ENCODE peak calls at places on chromosome 16, in four cellular contexts. Q is HepG2, S is K562, A is GM12878. E is an unnamed sample.

GRCh38 chr16:22217890-22218730 is 12.0 kb downstream of the EEF2K start:
- DNase-seq in S (peak; percentile 73), A (peak; percentile 83), Q (no peak), E (no peak)

GRCh38 chr16:88613-89012 is 10.6 kb downstream of the MPG start:
- DNase-seq in S (no peak), A (no peak), Q (no peak), E (no peak)

GRCh38 chr16:84820305-84820684 is 510 bp downstream of the CRISPLD2 start:
- DNase-seq in Q (no peak), A (no peak), S (no peak), E (no peak)

GRCh38 chr16:57304169-57305061 is 19.9 kb upstream of the PLLP start:
- DNase-seq in Q (peak; percentile 99), A (peak; percentile 40), S (no peak), E (no peak)

GRCh38 chr16:50925758-50926357 is 184.0 kb downstream of the CYLD start:
- DNase-seq in A (no peak), Q (no peak), S (no peak), E (no peak)

GRCh38 chr16:719815-720506 is 985 bp upstream of the ANTKMT start:
- DNase-seq in Q (peak; percentile 66), A (no peak), S (peak; percentile 66), E (no peak)

GRCh38 chr16:17432902-17433576 is 37.7 kb downstream of the XYLT1 start:
- DNase-seq in A (no peak), S (no peak), Q (no peak), E (no peak)

GRCh38 chr16:89315791-89316581 is 98.5 kb downstream of the ZNF778 start:
- DNase-seq in S (peak; percentile 33), A (peak; percentile 44), Q (peak; percentile 29), E (no peak)

GRCh38 chr16:74297296-74297665 is 667 bp downstream of the PSMD7 start:
- DNase-seq in A (no peak), S (peak; percentile 63), Q (peak; percentile 24), E (no peak)

GRCh38 chr16:11550651-11551498 is 35.8 kb downstream of the LITAF start:
- DNase-seq in A (no peak), Q (no peak), S (no peak), E (no peak)

GRCh38 chr16:28981517-28981916 is 3.3 kb upstream of the LAT start:
- DNase-seq in S (peak; percentile 71), Q (peak; percentile 38), A (no peak), E (peak; percentile 80)
- TF ChIP-seq ETV6 in S (no peak), Q (no peak), A (no peak), E (no peak)

DNA sequence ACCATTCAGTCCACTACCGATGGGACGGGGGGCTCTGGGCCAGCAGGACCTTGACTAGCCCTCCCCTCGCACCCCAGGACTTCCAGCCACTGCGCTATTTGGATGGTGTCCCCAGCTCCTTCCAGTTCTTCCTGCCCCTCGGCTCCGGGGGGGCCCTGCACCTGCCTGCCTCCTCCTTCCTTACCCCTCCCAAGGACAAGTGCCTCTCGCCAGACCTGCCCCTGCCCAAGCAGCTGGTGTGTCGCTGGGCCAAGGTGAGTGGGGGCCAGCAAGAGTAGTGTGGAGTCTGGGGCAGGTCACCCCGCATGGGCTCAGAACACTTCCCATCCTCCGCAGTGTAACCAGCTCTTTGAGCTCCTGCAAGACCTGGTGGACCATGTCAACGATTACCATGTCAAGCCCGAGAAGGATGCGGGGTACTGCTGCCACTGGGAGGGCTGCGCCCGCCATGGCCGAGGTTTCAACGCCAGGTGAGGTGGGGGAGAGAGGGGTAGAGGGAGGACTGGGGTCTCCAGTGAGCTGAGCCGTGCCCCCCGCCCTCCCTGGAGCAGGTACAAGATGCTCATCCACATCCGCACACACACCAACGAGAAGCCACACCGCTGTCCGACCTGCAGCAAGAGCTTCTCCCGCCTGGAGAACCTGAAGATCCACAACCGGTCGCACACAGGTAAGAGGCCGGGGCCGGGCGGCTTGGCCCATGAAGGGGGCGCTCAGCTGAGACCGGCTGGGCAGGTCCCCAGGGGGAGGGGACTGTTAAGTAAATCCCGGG is 16.2 kb downstream of the PAM16 start:
- DNase-seq in A (no peak), S (no peak), Q (no peak), E (no peak)
- TF ChIP-seq ETV6 in A (no peak), S (no peak), Q (no peak), E (no peak)

DNA sequence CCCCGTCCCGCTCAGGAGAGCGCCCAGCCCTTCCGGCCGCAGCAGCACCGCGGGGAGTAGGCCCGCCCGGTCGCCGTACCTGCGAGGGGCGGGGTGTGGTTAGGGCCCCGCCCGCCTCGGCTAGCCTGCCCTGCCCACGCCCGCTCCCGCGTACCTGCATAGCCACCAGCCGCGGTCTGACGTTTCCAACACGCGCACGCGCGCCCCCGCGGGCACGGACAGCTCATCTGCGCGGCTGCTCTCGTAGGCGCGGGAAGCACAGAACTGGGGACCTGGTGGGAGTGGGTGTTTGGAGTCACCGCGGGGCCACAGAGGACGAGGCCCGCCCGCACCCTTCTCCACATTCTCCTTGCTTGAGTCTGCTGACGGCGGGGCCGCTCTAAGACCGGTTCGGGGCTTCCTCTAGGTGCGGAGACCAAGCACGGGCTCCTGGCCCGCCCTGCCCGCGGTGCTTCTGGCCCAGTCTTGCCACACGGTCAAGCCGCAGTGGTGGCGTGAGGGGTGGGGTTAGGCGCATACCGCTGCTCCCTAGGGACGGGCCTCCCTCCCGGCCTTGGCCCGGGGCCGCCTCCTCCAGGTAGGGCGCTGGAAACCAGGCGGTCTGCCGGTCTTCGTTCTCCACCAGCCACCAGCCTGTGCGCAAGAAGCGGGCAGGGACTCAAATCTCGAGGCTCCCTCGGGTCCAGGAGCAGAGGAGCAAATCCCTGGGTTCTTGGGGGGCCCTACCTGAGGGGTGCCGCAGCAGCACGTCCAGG is 1.8 kb downstream of the NOXO1 start:
- DNase-seq in A (no peak), S (no peak), Q (no peak), E (peak; percentile 74)
- TF ChIP-seq ETV6 in A (no peak), S (no peak), Q (no peak), E (peak; percentile 65)

DNA sequence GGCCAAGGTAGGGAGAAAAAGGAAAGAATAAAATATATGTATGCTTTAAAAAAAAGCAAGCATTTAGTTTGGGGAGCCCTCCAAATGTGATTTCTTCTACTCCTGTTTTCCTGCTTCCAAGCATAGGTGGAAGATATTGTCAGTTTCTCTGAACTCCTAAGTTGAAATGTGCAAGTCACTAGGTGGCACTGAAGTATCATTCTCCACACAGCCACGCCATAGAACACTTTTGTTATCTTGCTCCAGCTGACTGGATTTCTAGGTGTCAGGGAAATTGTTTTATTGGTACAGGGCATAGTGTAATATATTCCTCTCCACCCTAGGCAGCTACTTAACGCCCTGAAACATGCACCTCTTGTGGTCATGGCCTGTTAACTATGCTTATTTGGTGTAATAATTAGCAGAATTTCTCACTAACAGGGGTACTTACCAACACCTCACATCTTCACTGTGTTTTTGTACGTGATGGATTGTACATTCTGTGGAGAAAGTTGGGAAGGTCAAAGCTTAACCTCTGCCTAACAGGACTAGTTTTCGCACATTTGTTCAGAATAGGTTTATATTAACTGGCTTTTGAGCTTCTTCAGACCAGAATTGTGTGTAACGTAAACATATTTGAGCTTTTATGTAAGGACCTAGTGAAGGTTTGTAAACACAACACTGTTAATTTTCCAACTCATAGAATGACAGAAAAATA is 69.3 kb downstream of the FTO start:
- DNase-seq in S (peak; percentile 46), Q (peak; percentile 81), A (peak; percentile 13), E (peak; percentile 15)
- TF ChIP-seq ETV6 in S (no peak), Q (no peak), A (no peak), E (no peak)

DNA sequence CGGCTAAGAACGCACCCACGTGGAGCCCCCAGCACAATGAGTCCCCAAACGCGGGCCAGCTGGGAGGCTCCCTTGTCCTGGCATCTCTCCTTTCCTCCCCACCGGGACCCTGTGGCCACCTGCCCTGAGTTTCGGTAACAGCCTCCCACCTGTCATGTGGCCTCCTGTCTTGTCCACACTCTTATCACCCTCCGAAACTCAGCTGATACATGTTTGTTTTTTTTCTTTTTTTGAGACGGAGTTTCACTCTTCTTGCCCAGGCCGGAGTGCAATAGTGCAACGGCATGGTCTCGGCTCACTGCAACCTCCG is 105.7 kb upstream of the CREBBP start:
- DNase-seq in A (no peak), S (no peak), Q (no peak), E (no peak)
- TF ChIP-seq ETV6 in A (no peak), S (no peak), Q (no peak), E (no peak)

GRCh38 chr16:54927125-54928015 is 3.3 kb upstream of the IRX5 start:
- DNase-seq in S (no peak), Q (no peak), A (no peak), E (no peak)

GRCh38 chr16:54929090-54930033 is 1.3 kb upstream of the IRX5 start:
- DNase-seq in Q (no peak), S (peak; percentile 95), A (peak; percentile 60), E (peak; percentile 100)

GRCh38 chr16:54930034-54930938 is at the start of gene IRX5:
- DNase-seq in A (no peak), Q (no peak), S (peak; percentile 81), E (peak; percentile 84)

GRCh38 chr16:54928016-54928356 is 2.7 kb upstream of the IRX5 start:
- DNase-seq in A (no peak), S (no peak), Q (no peak), E (no peak)

DNA sequence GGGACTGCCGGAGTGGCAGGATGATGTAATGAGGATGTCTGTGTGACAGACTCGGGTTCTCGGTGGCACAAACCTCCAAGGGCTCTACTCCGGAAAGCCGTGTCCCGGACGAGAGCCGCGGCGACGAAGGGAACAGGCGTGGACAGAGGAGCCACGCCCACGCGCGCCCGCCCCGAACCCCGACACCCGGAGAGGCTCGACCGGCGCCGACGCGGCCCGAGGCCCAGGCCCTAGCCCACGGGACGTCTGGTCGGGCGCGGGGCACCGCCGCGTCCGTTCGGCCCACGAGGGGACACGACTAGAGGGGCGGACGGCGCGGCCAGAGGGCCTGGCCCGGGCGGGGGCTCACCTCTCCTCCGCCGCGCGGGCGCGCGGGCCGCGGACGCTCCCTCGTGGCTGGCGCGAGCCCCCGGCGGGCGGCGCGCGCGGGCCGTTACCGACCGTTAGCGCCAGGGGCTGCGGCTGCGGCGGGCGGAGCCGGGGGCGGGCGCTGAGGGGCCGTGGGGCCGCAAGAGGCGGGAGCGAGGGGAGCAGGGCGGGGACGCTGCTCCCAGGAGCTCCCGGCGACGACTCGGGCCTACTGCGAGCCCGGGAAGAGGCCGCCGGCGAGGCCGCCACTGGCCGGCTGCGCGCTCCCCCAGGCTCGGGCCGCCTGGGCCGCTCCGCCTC is 2.1 kb upstream of the IRX5 start:
- DNase-seq in Q (no peak), S (peak; percentile 73), A (no peak), E (no peak)
- TF ChIP-seq ETV6 in Q (no peak), S (no peak), A (no peak), E (no peak)